ENCODE peak calls at places on chromosomes 7 and 10, in six cellular contexts. W, B, M, O, C and X are unnamed samples.

GRCh38 chr7:117014099-117014656 is 60.9 kb downstream of the ST7 start:
- ATAC-seq in W (no peak), B (no peak), M (no peak), O (no peak), C (no peak), X (no peak)

GRCh38 chr7:128021361-128021760 is 9.9 kb downstream of the LRRC4 start:
- ATAC-seq in W (no peak), B (no peak), M (no peak), O (no peak), C (no peak), X (no peak)

GRCh38 chr7:97117035-97117371 is 495 bp upstream of the SDHAF3 start:
- ATAC-seq in W (no peak), B (no peak), M (no peak), O (peak; percentile 25), C (no peak), X (no peak)

GRCh38 chr7:55026867-55027490 is 8.2 kb downstream of the EGFR start:
- ATAC-seq in W (no peak), B (no peak), M (no peak), O (peak; percentile 53), C (no peak), X (no peak)

GRCh38 chr10:79938728-79939380 is 10.1 kb downstream of the SFTPD start:
- ATAC-seq in W (peak; percentile 72), B (peak; percentile 77), M (peak; percentile 44), O (peak; percentile 87), C (no peak), X (peak; percentile 8)

GRCh38 chr10:35563266-35563891 is 41.8 kb upstream of the GJD4 start:
- ATAC-seq in W (peak; percentile 82), B (peak; percentile 70), M (peak; percentile 45), O (peak; percentile 52), C (peak; percentile 75), X (no peak)

GRCh38 chr10:126331101-126331500 is 57.2 kb downstream of the ADAM12 start:
- ATAC-seq in W (no peak), B (no peak), M (no peak), O (no peak), C (no peak), X (no peak)

GRCh38 chr7:154345093-154345492 is 292.9 kb downstream of the DPP6 start:
- ATAC-seq in W (no peak), B (no peak), M (no peak), O (no peak), C (no peak), X (no peak)

GRCh38 chr10:21424511-21424910 is 101.0 kb downstream of the SKIDA1 start:
- ATAC-seq in W (no peak), B (no peak), M (no peak), O (no peak), C (no peak), X (no peak)

GRCh38 chr10:14703631-14704001 is 71.1 kb downstream of the FAM107B start:
- ATAC-seq in W (no peak), B (no peak), M (no peak), O (no peak), C (no peak), X (no peak)

GRCh38 chr7:151409555-151410404 is at the start of gene WDR86:
- ATAC-seq in W (peak; percentile 11), B (no peak), M (no peak), O (peak; percentile 71), C (peak; percentile 42), X (no peak)

GRCh38 chr10:8539056-8539455 is 484.6 kb downstream of the GATA3 start:
- ATAC-seq in W (no peak), B (no peak), M (no peak), O (no peak), C (no peak), X (no peak)

GRCh38 chr10:3728563-3728962 is 56.4 kb downstream of the KLF6 start:
- ATAC-seq in W (no peak), B (no peak), M (no peak), O (no peak), C (no peak), X (no peak)

GRCh38 chr10:129375171-129375570 is 91.9 kb upstream of the MGMT start:
- ATAC-seq in W (no peak), B (no peak), M (no peak), O (no peak), C (no peak), X (no peak)

GRCh38 chr10:63554666-63555065 is 33.5 kb downstream of the REEP3 start:
- ATAC-seq in W (peak; percentile 95), B (peak; percentile 98), M (peak; percentile 61), O (peak; percentile 35), C (no peak), X (no peak)

GRCh38 chr10:109875151-109875568 is 48.2 kb downstream of the XPNPEP1 start:
- ATAC-seq in W (no peak), B (no peak), M (no peak), O (peak; percentile 74), C (peak; percentile 61), X (no peak)

GRCh38 chr7:135661311-135662122 is 797 bp upstream of the STMP1 start:
- ATAC-seq in W (peak; percentile 11), B (peak; percentile 4), M (peak; percentile 2), O (no peak), C (peak; percentile 59), X (no peak)

GRCh38 chr7:29282819-29283414 is 88.3 kb downstream of the CHN2 start:
- ATAC-seq in W (no peak), B (no peak), M (no peak), O (no peak), C (peak; percentile 75), X (no peak)

GRCh38 chr7:15685358-15686181 is 913 bp downstream of the MEOX2 start:
- ATAC-seq in W (no peak), B (no peak), M (no peak), O (peak; percentile 54), C (peak; percentile 47), X (no peak)

GRCh38 chr10:86243651-86244155 is 122.9 kb downstream of the GRID1 start:
- ATAC-seq in W (no peak), B (no peak), M (no peak), O (no peak), C (no peak), X (no peak)